ENCODE peak calls at places on chromosomes 1 and 21, in seven cellular contexts. M is adrenal gland, P is HL-60, H is neural crest cell, A is mammary epithelial cell, R is endothelial cell, I is RWPE1. Y is an unnamed sample.
A peak's percentile ranks its signal among the peaks of the same experiment; 100 is the strongest.

GRCh38 chr1:2597441-2598328 is 11.1 kb downstream of the PRXL2B start:
- DNase-seq in M (peak; percentile 11), P (no peak), H (no peak), A (no peak), R (no peak), I (no peak), Y (no peak)

GRCh38 chr1:64828829-64829228 is 84.0 kb downstream of the RAVER2 start:
- DNase-seq in M (no peak), P (no peak), H (no peak), A (no peak), R (no peak), I (no peak), Y (no peak)

GRCh38 chr21:33199516-33200217 is 30.1 kb upstream of the IFNAR2 start:
- DNase-seq in M (peak; percentile 87), P (peak; percentile 89), H (peak; percentile 66), A (peak; percentile 86), R (peak; percentile 78), I (peak; percentile 85), Y (peak; percentile 76)

GRCh38 chr1:218474089-218474488 is 129.0 kb downstream of the TGFB2 start:
- DNase-seq in M (no peak), P (no peak), H (no peak), A (no peak), R (no peak), I (no peak), Y (no peak)

GRCh38 chr1:23370744-23371710 is 1.4 kb upstream of the ZNF436 start:
- DNase-seq in M (no peak), P (no peak), H (peak; percentile 30), A (no peak), R (peak; percentile 76), I (no peak), Y (no peak)

GRCh38 chr1:220808501-220809186 is 21.9 kb downstream of the MTARC1 start:
- DNase-seq in M (no peak), P (no peak), H (no peak), A (peak; percentile 81), R (no peak), I (no peak), Y (no peak)

GRCh38 chr1:204102029-204102611 is 29.2 kb downstream of the SOX13 start:
- DNase-seq in M (no peak), P (no peak), H (no peak), A (no peak), R (no peak), I (no peak), Y (no peak)

GRCh38 chr1:162003825-162004205 is 19.9 kb downstream of the OLFML2B start:
- DNase-seq in M (peak; percentile 27), P (peak; percentile 91), H (no peak), A (peak; percentile 81), R (no peak), I (peak; percentile 68), Y (no peak)

GRCh38 chr1:193077991-193078390 is 18.6 kb downstream of the RO60 start:
- DNase-seq in M (no peak), P (no peak), H (no peak), A (no peak), R (no peak), I (no peak), Y (no peak)

GRCh38 chr1:212179394-212180076 is 105.7 kb upstream of the PPP2R5A start:
- DNase-seq in M (no peak), P (no peak), H (no peak), A (peak; percentile 98), R (no peak), I (peak; percentile 95), Y (no peak)

GRCh38 chr1:148388260-148389026 is 94.7 kb downstream of the PPIAL4G start:
- DNase-seq in M (peak; percentile 83), P (peak; percentile 96), H (peak; percentile 42), A (peak; percentile 93), R (peak; percentile 66), I (peak; percentile 90), Y (peak; percentile 89)

GRCh38 chr1:245375789-245376188 is 221.0 kb downstream of the KIF26B start:
- DNase-seq in M (no peak), P (no peak), H (no peak), A (no peak), R (no peak), I (no peak), Y (no peak)
- TF ChIP-seq CTCF in M (no peak), P (no peak), H (no peak), A (no peak), R (no peak), I (no peak), Y (no peak)

GRCh38 chr1:188719735-188720134 is 1757.9 kb downstream of the BRINP3 start:
- DNase-seq in M (no peak), P (no peak), H (no peak), A (no peak), R (no peak), I (no peak), Y (no peak)

GRCh38 chr1:188715566-188715965 is 1762.1 kb downstream of the BRINP3 start:
- DNase-seq in M (no peak), P (no peak), H (no peak), A (peak; percentile 2), R (no peak), I (no peak), Y (peak; percentile 10)
- TF ChIP-seq CTCF in M (no peak), P (no peak), H (peak; percentile 48), A (peak; percentile 48), R (no peak), I (no peak), Y (peak; percentile 46)

GRCh38 chr1:15185617-15186016 is 32.1 kb downstream of the TMEM51 start:
- DNase-seq in M (no peak), P (no peak), H (no peak), A (no peak), R (no peak), I (no peak), Y (no peak)

GRCh38 chr1:15187175-15187810 is 33.7 kb downstream of the TMEM51 start:
- DNase-seq in M (no peak), P (no peak), H (no peak), A (no peak), R (no peak), I (no peak), Y (no peak)

GRCh38 chr1:15184445-15185103 is 31.0 kb downstream of the TMEM51 start:
- DNase-seq in M (no peak), P (no peak), H (no peak), A (no peak), R (no peak), I (no peak), Y (no peak)

GRCh38 chr1:15186846-15187151 is 33.3 kb downstream of the TMEM51 start:
- DNase-seq in M (no peak), P (no peak), H (no peak), A (no peak), R (no peak), I (no peak), Y (no peak)

DNA sequence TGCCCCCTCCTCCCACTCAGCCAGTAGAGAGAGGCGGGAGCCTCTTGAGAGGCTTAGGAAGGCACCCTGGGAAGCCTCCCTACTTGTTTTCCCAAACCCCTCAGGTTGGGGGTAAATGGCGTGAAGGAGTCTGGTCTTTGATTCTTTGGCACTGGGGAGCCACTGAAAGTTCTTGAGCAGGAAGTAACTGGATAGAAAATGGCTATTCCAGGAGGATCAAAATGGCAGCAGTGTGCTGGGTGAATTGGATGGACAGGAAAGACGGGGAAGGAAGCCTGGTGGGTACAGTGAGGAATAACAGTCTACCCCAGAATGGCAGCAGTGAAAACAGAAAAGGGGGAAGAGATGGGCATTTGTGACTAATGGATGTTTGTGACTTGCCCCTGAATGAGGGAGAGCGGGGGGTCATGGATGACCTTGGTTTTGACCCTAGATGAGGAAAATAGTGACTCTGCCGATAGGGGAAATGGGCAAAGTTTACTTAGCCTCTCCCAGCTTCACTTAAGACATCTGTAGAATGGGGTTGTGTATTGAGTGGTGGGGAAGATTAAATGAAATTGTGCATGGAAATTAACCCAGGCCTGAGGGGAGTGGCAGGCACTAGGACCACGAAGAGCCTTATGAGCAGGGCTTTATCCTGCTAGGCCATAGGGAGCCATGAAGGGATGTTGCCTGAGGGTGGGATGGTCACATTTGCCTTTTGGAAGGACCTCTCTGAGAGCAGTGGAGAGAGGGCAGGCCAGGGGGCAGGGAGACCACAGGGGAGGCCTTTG is 32.7 kb downstream of the TMEM51 start:
- DNase-seq in M (no peak), P (no peak), H (no peak), A (no peak), R (no peak), I (no peak), Y (no peak)
- TF ChIP-seq CTCF in M (no peak), P (no peak), H (no peak), A (no peak), R (no peak), I (no peak), Y (no peak)

DNA sequence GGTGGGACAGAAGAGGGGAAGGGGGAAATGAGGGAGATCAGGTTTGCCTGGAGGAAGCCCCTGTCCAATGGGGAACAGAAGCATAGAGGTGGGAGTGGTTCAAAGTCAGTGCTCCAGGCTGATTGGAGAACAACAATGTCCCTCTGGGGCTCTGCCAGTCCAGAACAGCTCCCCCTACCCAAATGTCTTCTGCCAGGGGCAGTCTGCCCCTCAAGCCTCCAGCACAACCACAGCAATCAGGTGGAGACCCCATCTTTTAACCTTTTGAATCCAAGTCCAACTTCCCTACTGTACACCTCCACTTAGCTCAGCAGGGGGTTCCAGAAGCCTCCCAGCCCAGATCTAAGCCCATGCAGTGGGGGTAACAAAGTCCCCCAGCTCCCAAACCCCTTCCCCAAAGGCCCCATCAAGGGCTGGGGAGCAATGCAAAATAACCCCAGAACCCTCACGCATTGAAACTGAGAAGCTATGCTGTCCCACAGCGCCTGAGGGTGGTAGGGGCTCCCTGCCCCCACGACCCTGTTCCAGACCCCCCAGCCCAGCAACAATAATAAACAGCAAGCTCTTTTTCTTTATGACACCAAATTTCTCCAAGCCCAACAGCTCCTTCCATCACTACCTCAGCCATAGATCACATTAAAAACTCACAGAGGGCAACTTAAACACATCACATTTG is 3.3 kb downstream of the AHDC1 start:
- DNase-seq in M (no peak), P (no peak), H (no peak), A (no peak), R (no peak), I (no peak), Y (no peak)
- TF ChIP-seq CTCF in M (no peak), P (no peak), H (no peak), A (no peak), R (no peak), I (no peak), Y (no peak)

DNA sequence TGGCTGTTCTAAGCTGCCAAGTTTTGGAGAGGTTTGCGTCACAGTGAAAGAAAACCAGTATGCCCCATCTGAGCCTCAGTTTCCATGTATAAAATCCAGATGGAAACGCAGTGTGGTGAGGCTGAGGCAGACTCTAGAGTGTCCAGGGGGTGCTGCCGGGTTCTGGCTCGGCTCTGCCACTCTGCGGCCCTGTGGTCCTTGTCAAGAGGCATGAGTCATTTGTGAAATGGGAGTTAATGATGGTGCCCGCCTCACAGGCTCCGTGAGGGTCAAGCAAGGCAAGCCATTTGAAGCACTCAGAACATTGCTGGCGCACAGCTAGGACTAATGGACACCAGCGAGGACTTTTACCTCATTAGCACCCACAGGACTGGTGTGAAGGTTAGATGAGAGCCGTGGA is 214.3 kb downstream of the PTPRU start:
- DNase-seq in M (no peak), P (no peak), H (no peak), A (no peak), R (no peak), I (no peak), Y (no peak)
- TF ChIP-seq CTCF in M (no peak), P (no peak), H (no peak), A (no peak), R (no peak), I (no peak), Y (no peak)

DNA sequence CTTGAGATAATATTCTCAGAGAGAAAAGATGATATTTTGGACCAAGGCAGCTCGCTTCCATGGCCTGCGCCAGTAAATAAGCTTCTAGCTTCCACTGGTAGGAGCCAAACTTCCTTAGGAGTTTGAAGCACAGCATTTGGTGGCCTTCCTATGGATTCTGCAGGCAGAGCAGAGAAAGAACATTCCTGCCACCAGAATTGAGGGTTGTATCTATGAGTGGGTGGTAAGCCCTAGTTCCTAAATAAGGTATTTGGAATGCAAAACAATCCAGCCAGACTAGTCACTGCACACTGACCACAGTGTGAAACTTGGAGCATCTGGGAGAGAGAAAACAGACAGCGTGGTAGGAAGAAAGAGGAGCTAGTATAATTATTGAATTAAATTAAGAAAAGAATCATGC is 54.1 kb upstream of the BCAR3 start:
- DNase-seq in M (no peak), P (no peak), H (no peak), A (peak; percentile 81), R (no peak), I (peak; percentile 46), Y (no peak)
- TF ChIP-seq CTCF in M (no peak), P (no peak), H (no peak), A (peak; percentile 33), R (no peak), I (no peak), Y (no peak)

Y was measured in Calu3.